ENCODE peak calls at places on chromosomes 3 and 15, in four cellular contexts. A is HepG2, U is K562, Q is GM12878. J is an unnamed sample. For H3K79me2, the result is how much of the 10 kb centered on the place peaks cover.

GRCh38 chr15:41001524-41001923 is 48.3 kb downstream of the CHAC1 start:
- DNase-seq in A (no peak), U (no peak), Q (no peak), J (no peak)

GRCh38 chr3:52983336-52983807 is 62.5 kb downstream of the SFMBT1 start:
- DNase-seq in A (no peak), U (no peak), Q (peak), J (no peak)

GRCh38 chr15:100596792-100597191 is 5.2 kb downstream of the LINS1 start:
- DNase-seq in A (no peak), U (peak), Q (peak), J (no peak)

GRCh38 chr15:92068121-92068520 is 214.6 kb downstream of the SLCO3A1 start:
- DNase-seq in A (no peak), U (no peak), Q (peak), J (no peak)

GRCh38 chr3:134008630-134009156 is 21.0 kb downstream of the SLCO2A1 start:
- DNase-seq in A (no peak), U (no peak), Q (no peak), J (no peak)

GRCh38 chr15:26095710-26096330 is 232.7 kb upstream of the ATP10A start:
- DNase-seq in A (no peak), U (peak), Q (no peak), J (peak)

GRCh38 chr3:49353022-49353421 is 5.1 kb downstream of the GPX1 start:
- DNase-seq in A (no peak), U (no peak), Q (no peak), J (no peak)

GRCh38 chr15:78453447-78453846 is 15.4 kb downstream of the IREB2 start:
- DNase-seq in A (no peak), U (no peak), Q (no peak), J (no peak)

GRCh38 chr3:42803800-42804112 is 534 bp downstream of the HIGD1A start:
- DNase-seq in A (peak), U (peak), Q (no peak), J (peak)

GRCh38 chr3:58350627-58351013 is 17.9 kb downstream of the PXK start:
- DNase-seq in A (no peak), U (peak), Q (no peak), J (no peak)

GRCh38 chr15:85730001-85730820 is 64.5 kb downstream of the KLHL25 start:
- DNase-seq in A (peak), U (peak), Q (no peak), J (peak)

DNA sequence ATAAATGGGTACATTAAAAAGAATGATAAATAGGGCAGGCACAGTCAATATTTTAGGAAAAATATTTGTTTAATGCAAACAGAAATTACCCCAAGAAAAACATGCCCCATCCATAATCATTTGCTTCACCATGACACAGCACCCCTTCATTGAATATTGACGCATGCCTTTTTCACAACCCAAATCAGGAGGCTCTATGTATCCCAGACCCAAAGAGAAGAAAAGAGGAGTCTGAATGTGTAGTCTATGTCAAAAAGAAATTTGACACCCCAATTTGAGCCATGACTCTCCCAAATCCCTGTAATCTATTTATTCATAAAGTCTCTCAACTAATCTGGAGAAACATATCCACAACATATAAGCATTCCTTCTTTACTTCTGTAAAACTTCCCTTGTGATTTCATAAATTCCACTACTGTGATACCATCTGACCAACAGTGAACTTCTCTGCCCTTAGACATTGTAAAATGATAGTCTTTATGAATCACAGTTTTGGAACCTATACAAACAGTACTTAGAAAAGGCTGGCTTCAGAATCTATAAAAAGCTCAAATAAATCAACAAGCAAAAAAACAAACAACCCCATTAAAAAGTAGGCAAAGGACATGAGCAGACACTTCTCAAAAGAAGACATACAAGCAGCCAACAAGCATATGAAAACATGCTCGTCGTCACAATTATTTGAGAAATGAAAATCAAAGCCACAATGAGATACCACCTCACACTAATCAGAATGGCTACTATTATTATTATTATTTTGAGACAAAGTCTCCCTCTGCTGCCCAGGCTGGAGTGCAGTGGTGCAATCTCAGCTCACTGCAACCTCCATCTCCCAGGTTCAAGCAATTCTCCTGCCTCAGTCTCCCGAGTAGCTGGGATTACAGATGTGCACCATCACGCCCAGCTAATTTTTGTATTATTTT is 53.4 kb upstream of the XRN1 start:
- DNase-seq in A (no peak), U (no peak), Q (no peak), J (no peak)
- TF ChIP-seq JUNB in A (no peak), U (no peak), Q (no peak), J (no peak)

GRCh38 chr15:48643776-48644497 is 1.6 kb downstream of the FBN1 start:
- DNase-seq in A (no peak), U (no peak), Q (no peak), J (no peak)
- H3K79me2 ChIP-seq in A (under half), U (under half), Q (under half), J (under half)

GRCh38 chr15:65816441-65816840 is 24.3 kb upstream of the DENND4A start:
- DNase-seq in A (no peak), U (no peak), Q (no peak), J (no peak)
- TF ChIP-seq JUNB in A (no peak), U (no peak), Q (no peak), J (no peak)

GRCh38 chr3:188209740-188210139 is 55.8 kb downstream of the LPP start:
- DNase-seq in A (no peak), U (no peak), Q (no peak), J (no peak)

GRCh38 chr3:188212308-188212969 is 58.5 kb downstream of the LPP start:
- DNase-seq in A (peak), U (no peak), Q (no peak), J (peak)

GRCh38 chr3:188214442-188214841 is 60.5 kb downstream of the LPP start:
- DNase-seq in A (peak), U (no peak), Q (no peak), J (no peak)

GRCh38 chr3:188208751-188209433 is 54.9 kb downstream of the LPP start:
- DNase-seq in A (no peak), U (no peak), Q (no peak), J (no peak)

GRCh38 chr3:188211476-188211875 is 57.5 kb downstream of the LPP start:
- DNase-seq in A (no peak), U (no peak), Q (no peak), J (no peak)
- H3K79me2 ChIP-seq in A (half or more), U (under half), Q (under half), J (under half)

GRCh38 chr3:192409203-192409837 is 318.0 kb downstream of the FGF12 start:
- DNase-seq in A (no peak), U (no peak), Q (no peak), J (peak)
- TF ChIP-seq JUNB in A (no peak), U (no peak), Q (no peak), J (no peak)

DNA sequence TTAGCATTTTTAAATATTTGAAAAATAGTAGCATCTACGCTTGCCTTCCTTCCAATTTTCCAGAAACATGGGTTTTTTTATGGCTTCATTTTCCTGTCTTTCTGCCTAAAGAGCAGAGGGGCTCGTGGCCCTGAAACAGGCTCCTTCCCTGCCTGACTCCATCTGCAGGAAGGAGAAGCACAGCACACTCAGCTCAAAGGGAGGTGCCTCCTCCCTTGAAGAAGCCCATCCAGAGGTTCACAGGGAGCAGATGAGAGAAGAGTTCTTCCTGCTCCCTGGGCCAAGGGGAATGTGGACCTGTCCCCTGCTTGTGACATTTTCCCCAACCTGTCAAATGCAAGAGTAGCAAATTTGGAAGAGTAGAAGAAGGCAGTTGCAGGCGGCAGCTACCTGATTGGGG is 55.8 kb downstream of the BBX start:
- DNase-seq in A (no peak), U (no peak), Q (no peak), J (peak)
- H3K79me2 ChIP-seq in A (under half), U (under half), Q (under half), J (under half)

GRCh38 chr15:59329570-59330350 is 42.9 kb downstream of the MYO1E start:
- DNase-seq in A (peak), U (no peak), Q (no peak), J (no peak)
- TF ChIP-seq JUNB in A (no peak), U (no peak), Q (no peak), J (no peak)

GRCh38 chr15:74794248-74794969 is 12.5 kb downstream of the CSK start:
- DNase-seq in A (no peak), U (no peak), Q (no peak), J (no peak)

GRCh38 chr15:74792227-74793016 is 10.5 kb downstream of the CSK start:
- DNase-seq in A (no peak), U (no peak), Q (no peak), J (no peak)

GRCh38 chr15:74791667-74792066 is 9.8 kb downstream of the CSK start:
- DNase-seq in A (no peak), U (no peak), Q (no peak), J (no peak)

GRCh38 chr15:74794970-74795349 is 13.1 kb downstream of the CSK start:
- DNase-seq in A (no peak), U (no peak), Q (no peak), J (no peak)

GRCh38 chr15:74793135-74794028 is 11.5 kb downstream of the CSK start:
- DNase-seq in A (no peak), U (no peak), Q (no peak), J (peak)
- H3K79me2 ChIP-seq in A (under half), U (under half), Q (half or more), J (under half)